ENCODE peak calls at places on chromosomes 6 and 20, in ten cellular contexts. O is GM12865, L is nephron progenitor cell, Q is retinal pigment epithelial cell, R is RWPE1, I is B cell, N is mammary epithelial cell, P is AG04450, Y is astrocyte of the spinal cord, U is kidney. G is an unnamed sample.
A peak's percentile ranks its signal among the peaks of the same experiment; 100 is the strongest.

GRCh38 chr6:63516186-63516944 is 55.9 kb upstream of the LOC128125822 start:
- DNase-seq in O (no peak), R (no peak), U (no peak), L (no peak), N (peak; percentile 46), Q (peak; percentile 65), I (no peak), P (no peak), Y (no peak), G (no peak)

GRCh38 chr20:45890077-45890996 is 671 bp downstream of the NEURL2 start:
- DNase-seq in R (peak; percentile 59), Q (no peak), I (peak; percentile 62), L (peak; percentile 85), P (no peak), O (peak; percentile 35), Y (peak; percentile 84), N (no peak), U (peak; percentile 95), G (peak; percentile 78)

GRCh38 chr20:3786126-3786484 is 435 bp downstream of the CENPB start:
- DNase-seq in N (peak; percentile 52), P (no peak), Q (no peak), Y (peak; percentile 62), I (no peak), U (no peak), L (peak; percentile 48), O (peak; percentile 73), R (no peak), G (peak; percentile 91)

GRCh38 chr6:32107447-32107846 is 1.7 kb downstream of the TNXB start:
- DNase-seq in O (no peak), U (no peak), N (no peak), R (no peak), I (no peak), L (no peak), P (no peak), Q (no peak), Y (no peak), G (no peak)

GRCh38 chr6:134628154-134628553 is 310.2 kb upstream of the SGK1 start:
- DNase-seq in Y (no peak), U (no peak), N (no peak), R (no peak), I (no peak), O (no peak), Q (no peak), P (no peak), L (no peak), G (no peak)

GRCh38 chr20:380763-381580 is 412 bp downstream of the TRIB3 start:
- DNase-seq in Q (no peak), P (no peak), O (peak; percentile 81), L (peak; percentile 72), U (peak; percentile 89), I (peak; percentile 67), R (peak; percentile 87), Y (peak; percentile 58), N (peak; percentile 77), G (no peak)

GRCh38 chr6:152695317-152696043 is 2.2 kb upstream of the MYCT1 start:
- DNase-seq in O (no peak), P (no peak), R (no peak), Q (no peak), L (no peak), N (peak; percentile 10), U (no peak), Y (no peak), I (no peak), G (no peak)

GRCh38 chr6:32096394-32097258 is 12.5 kb downstream of the TNXB start:
- DNase-seq in Y (no peak), R (no peak), U (no peak), Q (no peak), O (no peak), L (no peak), P (no peak), I (no peak), N (no peak), G (no peak)

GRCh38 chr6:144659202-144659731 is 374.1 kb downstream of the UTRN start:
- DNase-seq in Y (peak; percentile 70), R (no peak), N (no peak), Q (no peak), O (peak; percentile 45), I (no peak), U (no peak), L (peak; percentile 52), P (no peak), G (no peak)

GRCh38 chr6:98871057-98871456 is 36.7 kb downstream of the POU3F2 start:
- DNase-seq in I (no peak), Q (no peak), O (no peak), L (no peak), U (no peak), Y (peak; percentile 40), N (no peak), R (peak; percentile 8), P (no peak), G (no peak)

GRCh38 chr6:56091159-56091869 is 156.1 kb downstream of the COL21A1 start:
- DNase-seq in O (no peak), R (peak; percentile 23), L (no peak), P (peak; percentile 58), I (no peak), U (no peak), Y (peak; percentile 94), Q (peak; percentile 86), N (peak; percentile 80), G (no peak)

GRCh38 chr6:107293421-107293820 is 165.9 kb downstream of the PDSS2 start:
- DNase-seq in Q (no peak), L (no peak), R (no peak), I (no peak), U (no peak), O (no peak), N (no peak), P (no peak), Y (no peak), G (no peak)

GRCh38 chr6:94956910-94957309 is 620.4 kb upstream of the MANEA start:
- DNase-seq in O (no peak), U (no peak), I (no peak), L (no peak), R (no peak), P (no peak), N (no peak), Y (no peak), Q (no peak), G (no peak)
- TF ChIP-seq CTCF in O (no peak), U (no peak), I (no peak), L (no peak), R (no peak), P (no peak), N (no peak), Y (no peak), Q (no peak), G (no peak)

GRCh38 chr6:29694637-29695036 is 13.7 kb upstream of the ZFP57 start:
- DNase-seq in I (no peak), Y (no peak), N (no peak), U (no peak), P (no peak), L (no peak), R (no peak), O (no peak), Q (no peak), G (no peak)

GRCh38 chr6:29696147-29697129 is 15.5 kb upstream of the ZFP57 start:
- DNase-seq in L (peak; percentile 13), O (peak; percentile 31), I (no peak), Q (no peak), P (no peak), R (peak; percentile 55), U (no peak), N (peak; percentile 30), Y (no peak), G (no peak)
- TF ChIP-seq CTCF in L (no peak), O (peak; percentile 53), I (peak; percentile 18), Q (peak; percentile 60), P (peak; percentile 51), R (peak; percentile 54), U (peak; percentile 30), N (peak; percentile 77), Y (peak; percentile 37), G (no peak)

GRCh38 chr6:19470333-19470732 is 366.8 kb upstream of the ID4 start:
- DNase-seq in U (no peak), L (no peak), Q (no peak), N (no peak), R (no peak), I (no peak), Y (no peak), O (no peak), P (no peak), G (no peak)

GRCh38 chr6:19477563-19477962 is 359.6 kb upstream of the ID4 start:
- DNase-seq in L (no peak), O (no peak), R (no peak), N (peak; percentile 39), P (no peak), I (no peak), Q (no peak), U (no peak), Y (no peak), G (no peak)

GRCh38 chr6:19478273-19478672 is 358.9 kb upstream of the ID4 start:
- DNase-seq in R (no peak), U (no peak), L (no peak), O (no peak), I (no peak), N (no peak), P (no peak), Q (no peak), Y (no peak), G (no peak)

GRCh38 chr6:19472168-19472567 is 365.0 kb upstream of the ID4 start:
- DNase-seq in R (peak; percentile 82), P (peak; percentile 75), Q (peak; percentile 49), N (peak; percentile 99), U (no peak), I (no peak), Y (peak; percentile 96), O (no peak), L (no peak), G (no peak)

DNA sequence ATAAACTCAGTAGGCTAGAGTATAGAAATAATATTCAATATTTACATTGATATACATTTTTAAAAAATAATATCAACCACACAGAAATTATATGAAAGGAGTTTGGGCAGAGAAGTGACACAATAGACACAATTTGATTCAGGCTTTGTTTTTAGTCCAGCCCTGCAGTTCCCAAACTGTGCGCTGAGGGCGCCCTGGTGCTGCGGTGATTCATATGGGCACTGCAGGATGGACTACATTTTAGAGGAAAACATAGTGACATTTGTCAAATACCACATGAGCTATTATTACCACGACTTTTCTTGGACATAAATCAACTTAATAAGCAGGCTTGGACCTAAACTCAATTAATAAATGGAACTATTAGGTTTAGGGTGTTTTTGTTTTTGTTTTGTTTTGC is 364.3 kb upstream of the ID4 start:
- DNase-seq in Y (no peak), O (no peak), U (no peak), R (no peak), L (no peak), I (no peak), N (no peak), Q (no peak), P (no peak), G (no peak)
- TF ChIP-seq CTCF in Y (peak; percentile 33), O (peak; percentile 13), U (no peak), R (no peak), L (peak; percentile 40), I (no peak), N (peak; percentile 68), Q (peak; percentile 56), P (peak; percentile 16), G (no peak)

GRCh38 chr6:160221423-160221822 is 37.2 kb downstream of the SLC22A2 start:
- DNase-seq in U (no peak), O (peak; percentile 12), N (peak; percentile 41), R (peak; percentile 23), Q (no peak), L (no peak), I (no peak), P (no peak), Y (no peak), G (no peak)
- TF ChIP-seq CTCF in U (no peak), O (no peak), N (peak; percentile 28), R (peak; percentile 29), Q (peak; percentile 37), L (no peak), I (no peak), P (no peak), Y (no peak), G (no peak)